ENCODE peak calls at places on chromosomes 5 and 9, in seven cellular contexts. C is left ventricle myocardium inferior, F is right lobe of liver, J is A549, M is mammary epithelial cell, R is right atrium auricular region, O is ascending aorta. X is an unnamed sample.
A peak's percentile ranks its signal among the peaks of the same experiment; 100 is the strongest.

GRCh38 chr5:116600876-116601275 is 26.3 kb upstream of the SEMA6A start:
- DNase-seq in C (no peak), F (no peak), J (no peak), M (peak; percentile 28), R (no peak), O (no peak), X (no peak)

GRCh38 chr5:53331463-53331862 is 149.0 kb upstream of the FST start:
- DNase-seq in C (no peak), F (no peak), J (no peak), M (peak; percentile 99), R (no peak), O (no peak), X (no peak)

GRCh38 chr5:145825751-145826180 is 9.4 kb downstream of the PRELID2 start:
- DNase-seq in C (no peak), F (no peak), J (peak; percentile 28), M (peak; percentile 25), R (no peak), O (no peak), X (no peak)

GRCh38 chr9:93041108-93041802 is 17.2 kb upstream of the SUSD3 start:
- DNase-seq in C (no peak), F (no peak), J (peak; percentile 55), M (no peak), R (no peak), O (no peak), X (no peak)

GRCh38 chr5:107300928-107301327 is 369.8 kb downstream of the EFNA5 start:
- DNase-seq in C (no peak), F (no peak), J (no peak), M (peak; percentile 26), R (no peak), O (no peak), X (no peak)

GRCh38 chr5:132363431-132364112 is 5.9 kb upstream of the SLC22A5 start:
- DNase-seq in C (no peak), F (no peak), J (peak; percentile 70), M (peak; percentile 95), R (peak; percentile 84), O (no peak), X (peak; percentile 92)

GRCh38 chr9:83280259-83280658 is 217.3 kb upstream of the RASEF start:
- DNase-seq in C (no peak), F (no peak), J (no peak), M (peak; percentile 48), R (no peak), O (no peak), X (peak; percentile 59)

GRCh38 chr5:62575556-62575955 is 3.1 kb upstream of the LRRC70 start:
- DNase-seq in C (no peak), F (no peak), J (no peak), M (no peak), R (no peak), O (no peak), X (no peak)

DNA sequence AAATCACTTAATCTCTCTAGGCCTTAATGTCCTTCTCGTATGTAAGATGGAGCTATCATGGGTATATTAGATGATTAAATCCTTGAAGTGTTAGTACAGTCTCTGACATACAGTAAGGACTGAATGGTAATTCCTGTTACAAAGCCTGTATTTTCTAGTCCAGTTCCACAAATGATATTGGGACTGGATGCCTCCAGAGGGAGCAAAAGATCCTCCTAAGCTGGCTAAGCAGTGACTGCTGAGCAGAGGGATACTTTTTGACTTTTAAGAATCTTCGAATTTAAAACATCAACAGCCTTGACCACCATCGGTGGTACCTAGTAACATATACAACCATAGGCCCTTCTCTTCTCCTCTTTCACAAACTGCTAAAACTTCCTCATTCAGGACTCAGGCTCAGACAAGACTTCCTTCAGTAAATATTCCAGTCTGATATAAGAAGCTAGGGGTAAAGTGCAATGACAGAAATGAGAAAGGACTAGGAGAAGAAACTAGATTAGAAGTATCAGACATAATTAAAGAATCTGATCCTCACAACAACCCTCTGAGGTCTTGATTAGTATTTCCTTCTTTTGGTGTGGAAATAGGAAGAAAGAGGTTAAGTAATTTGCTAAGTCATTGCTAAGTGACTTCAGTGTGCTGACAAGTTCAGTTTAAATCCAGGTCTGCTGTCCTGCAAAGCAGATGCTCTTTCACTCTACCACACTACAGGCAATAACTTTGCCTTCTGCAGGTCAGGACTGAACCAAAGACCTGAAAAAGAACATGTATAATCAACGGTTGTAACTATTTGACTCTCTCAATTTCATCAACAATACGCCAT is 13.9 kb downstream of the PTAR1 start:
- DNase-seq in C (no peak), F (no peak), J (no peak), M (no peak), R (no peak), O (no peak), X (no peak)
- TF ChIP-seq CTCF in C (peak; percentile 24), F (peak; percentile 8), J (peak; percentile 47), M (peak; percentile 32), R (no peak), O (no peak), X (no peak)

DNA sequence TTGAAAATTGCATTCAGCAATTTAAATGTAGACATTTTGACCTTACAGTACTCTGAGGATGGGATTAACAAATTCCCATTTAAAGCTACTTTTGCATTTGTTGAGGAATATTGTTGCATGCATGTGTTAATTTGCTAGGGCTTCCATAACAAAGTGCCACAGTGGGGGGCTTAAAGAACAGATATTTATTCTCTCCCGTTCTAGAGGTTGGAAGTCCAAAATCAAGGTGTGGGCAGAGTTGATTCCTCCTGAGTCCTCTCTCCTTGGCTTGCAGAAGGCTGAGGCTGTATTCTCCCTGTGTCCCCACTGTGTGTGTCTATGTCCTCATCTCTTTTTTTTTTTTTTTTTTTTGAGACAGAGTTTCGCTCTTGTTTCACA is 51.8 kb upstream of the CDK20 start:
- DNase-seq in C (no peak), F (no peak), J (no peak), M (no peak), R (no peak), O (no peak), X (no peak)
- H3K27ac ChIP-seq in C (no peak overlapping the region), F (no peak overlapping the region), J (no peak overlapping the region), M (no peak overlapping the region), R (no peak overlapping the region), O (no peak overlapping the region), X (no peak overlapping the region)

GRCh38 chr9:17750285-17750684 is 171.4 kb downstream of the SH3GL2 start:
- DNase-seq in C (no peak), F (no peak), J (no peak), M (no peak), R (no peak), O (no peak), X (no peak)
- H3K4me3 ChIP-seq in C (no peak overlapping the region), F (no peak overlapping the region), J (no peak overlapping the region), M (no peak overlapping the region), R (no peak overlapping the region), O (no peak overlapping the region), X (no peak overlapping the region)

DNA sequence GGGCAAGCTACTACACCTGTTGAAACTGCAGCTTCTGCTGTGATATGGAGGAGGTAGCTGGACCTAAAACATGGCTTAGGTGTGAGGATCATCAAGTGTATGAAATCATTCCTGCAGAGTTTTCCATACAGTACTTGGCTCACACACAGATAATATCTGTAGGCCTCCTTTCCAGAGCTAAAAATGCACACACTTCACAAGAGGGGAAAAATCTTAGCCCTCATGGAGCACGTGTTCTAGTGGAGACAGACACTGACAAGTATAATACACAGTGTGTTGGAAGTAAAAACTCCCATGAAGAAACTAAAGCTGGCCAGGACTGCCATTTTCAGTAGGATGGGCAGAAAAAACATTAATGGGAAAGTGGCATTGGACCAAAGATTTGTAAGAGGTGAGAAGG is 216.7 kb downstream of the CTNND2 start:
- DNase-seq in C (no peak), F (no peak), J (no peak), M (no peak), R (no peak), O (no peak), X (no peak)
- TF ChIP-seq CTCF in C (no peak), F (no peak), J (no peak), M (no peak), R (no peak), O (no peak), X (no peak)

GRCh38 chr9:130536594-130537215 is 42.7 kb upstream of the FUBP3 start:
- DNase-seq in C (no peak), F (no peak), J (no peak), M (no peak), R (no peak), O (no peak), X (no peak)
- H3K27ac ChIP-seq in C (peak overlapping the region; percentile 58), F (no peak overlapping the region), J (no peak overlapping the region), M (no peak overlapping the region), R (peak overlapping the region; percentile 84), O (no peak overlapping the region), X (no peak overlapping the region)

DNA sequence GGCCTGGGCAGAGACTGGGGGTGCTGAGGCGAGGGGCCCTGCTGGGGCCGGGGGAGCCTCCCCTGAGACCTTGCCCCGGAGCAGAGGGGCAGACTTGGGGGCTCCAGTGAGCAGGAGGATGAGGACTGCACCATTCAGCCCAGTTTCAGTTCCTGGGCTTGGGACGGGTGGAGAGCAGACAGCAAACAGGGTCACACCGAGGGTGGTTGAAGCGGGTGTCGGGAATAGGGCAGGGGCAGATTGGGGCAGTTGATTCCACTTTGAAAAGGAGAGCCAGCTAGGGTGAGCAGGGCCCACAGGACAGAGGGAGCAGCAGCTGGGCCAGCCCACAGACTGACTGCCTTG is 4.5 kb downstream of the GRK6 start:
- DNase-seq in C (no peak), F (no peak), J (no peak), M (no peak), R (no peak), O (no peak), X (no peak)
- H3K4me3 ChIP-seq in C (no peak overlapping the region), F (no peak overlapping the region), J (no peak overlapping the region), M (no peak overlapping the region), R (no peak overlapping the region), O (no peak overlapping the region), X (no peak overlapping the region)

GRCh38 chr5:133746834-133747233 is 134.5 kb upstream of the FSTL4 start:
- DNase-seq in C (no peak), F (no peak), J (peak; percentile 41), M (no peak), R (no peak), O (no peak), X (no peak)
- TF ChIP-seq CTCF in C (no peak), F (no peak), J (no peak), M (no peak), R (no peak), O (no peak), X (no peak)